ENCODE peak calls at places on chromosomes 4 and X, in ten cellular contexts. W is mucosa of descending colon; P is GM23248; G is left colon; N is activated naive CD8-positive, alpha-beta T cell treated with anti-CD3 and anti-CD28 coated beads, Interleukin-2, amount 50 U/mL, for 24 hours; Q is amniotic stem cell; U is iPS-NIHi11; O is glutamatergic neuron; L is HFF-Myc; Z is mucosa of gallbladder. T is an unnamed sample.

GRCh38 chr4:39941682-39942217 is 36.0 kb downstream of the PDS5A start:
- DNase-seq in U (no peak), Q (no peak), O (no peak), L (no peak), W (no peak), P (no peak), G (no peak), Z (no peak), N (no peak), T (no peak)

GRCh38 chrX:17441965-17442364 is 67.0 kb downstream of the NHS start:
- DNase-seq in N (no peak), L (no peak), P (peak; percentile 68), Z (no peak), W (no peak), O (no peak), Q (no peak), U (no peak), G (no peak), T (no peak)

GRCh38 chr4:24754586-24754985 is 40.8 kb upstream of the SOD3 start:
- DNase-seq in N (no peak), O (no peak), P (no peak), Z (no peak), Q (no peak), L (no peak), G (no peak), U (no peak), W (no peak), T (no peak)

GRCh38 chrX:139889760-139890159 is 43.1 kb downstream of the ATP11C start:
- DNase-seq in U (no peak), P (peak; percentile 57), W (no peak), Z (no peak), Q (no peak), N (no peak), O (no peak), G (no peak), L (no peak), T (no peak)

GRCh38 chr4:139454111-139454600 is at the start of gene RAB33B:
- DNase-seq in N (no peak), P (peak; percentile 96), Z (no peak), W (no peak), G (no peak), O (no peak), Q (no peak), L (peak; percentile 48), U (no peak), T (peak; percentile 78)

GRCh38 chr4:21769404-21770147 is 179.0 kb downstream of the KCNIP4 start:
- DNase-seq in N (no peak), G (no peak), U (no peak), L (no peak), W (no peak), Q (peak; percentile 57), O (no peak), P (peak; percentile 70), Z (no peak), T (no peak)

GRCh38 chrX:19739683-19740082 is 147.7 kb downstream of the SH3KBP1 start:
- DNase-seq in U (peak; percentile 65), O (peak; percentile 66), L (peak; percentile 41), W (no peak), Z (peak; percentile 39), Q (peak; percentile 8), G (peak; percentile 41), P (peak; percentile 82), N (peak; percentile 52), T (peak; percentile 10)

GRCh38 chr4:48315728-48316630 is 25.4 kb upstream of the SLAIN2 start:
- DNase-seq in Z (peak; percentile 19), Q (peak; percentile 34), U (peak; percentile 70), L (no peak), O (no peak), N (peak; percentile 15), G (no peak), P (peak; percentile 78), W (no peak), T (peak; percentile 39)

GRCh38 chrX:10897768-10898167 is 213.4 kb upstream of the HCCS start:
- DNase-seq in L (no peak), Q (no peak), U (no peak), N (no peak), O (no peak), G (no peak), P (no peak), W (no peak), Z (no peak), T (no peak)